ENCODE peak calls at places on chromosome 14, in seven cellular contexts. Z, Q, U, W, K, L and Y are unnamed samples.

GRCh38 chr14:96482986-96483385 is 19.2 kb upstream of the PAPOLA start:
- DNase-seq in Z (no peak), Q (no peak), U (no peak), W (no peak), K (no peak), L (no peak), Y (no peak)

GRCh38 chr14:68942281-68943035 is 36.6 kb downstream of the ACTN1 start:
- DNase-seq in Z (no peak), Q (no peak), U (no peak), W (no peak), K (no peak), L (no peak), Y (no peak)

GRCh38 chr14:44963775-44964380 is 1.9 kb downstream of the TOGARAM1 start:
- DNase-seq in Z (no peak), Q (no peak), U (no peak), W (peak; percentile 11), K (no peak), L (peak; percentile 12), Y (peak; percentile 38)

GRCh38 chr14:51880810-51881580 is 20.6 kb downstream of the GNG2 start:
- DNase-seq in Z (no peak), Q (no peak), U (no peak), W (peak; percentile 11), K (no peak), L (peak; percentile 40), Y (no peak)

GRCh38 chr14:99497341-99497740 is 16.1 kb downstream of the CCNK start:
- DNase-seq in Z (no peak), Q (no peak), U (no peak), W (no peak), K (no peak), L (no peak), Y (no peak)

GRCh38 chr14:100268591-100269207 is 29.8 kb downstream of the YY1 start:
- DNase-seq in Z (no peak), Q (no peak), U (no peak), W (peak; percentile 25), K (no peak), L (peak; percentile 73), Y (no peak)

GRCh38 chr14:100158566-100159106 is 809 bp downstream of the DEGS2 start:
- DNase-seq in Z (no peak), Q (no peak), U (no peak), W (no peak), K (no peak), L (no peak), Y (no peak)

GRCh38 chr14:100728962-100729361 is 2.3 kb downstream of the DLK1 start:
- DNase-seq in Z (no peak), Q (no peak), U (no peak), W (no peak), K (no peak), L (no peak), Y (no peak)

GRCh38 chr14:94036328-94037167 is 10.4 kb downstream of the OTUB2 start:
- DNase-seq in Z (peak; percentile 64), Q (no peak), U (no peak), W (peak; percentile 74), K (peak; percentile 65), L (peak; percentile 80), Y (peak; percentile 79)

GRCh38 chr14:94751321-94751720 is 18.6 kb downstream of the GSC start:
- DNase-seq in Z (no peak), Q (no peak), U (no peak), W (no peak), K (no peak), L (no peak), Y (no peak)

GRCh38 chr14:68495638-68496114 is 297.2 kb downstream of the ZFP36L1 start:
- DNase-seq in Z (no peak), Q (no peak), U (no peak), W (no peak), K (no peak), L (no peak), Y (no peak)

GRCh38 chr14:69475194-69475818 is 9.2 kb upstream of the PLEKHD1 start:
- DNase-seq in Z (no peak), Q (no peak), U (no peak), W (peak; percentile 24), K (no peak), L (peak; percentile 38), Y (peak; percentile 53)

GRCh38 chr14:26486922-26487321 is 110.9 kb downstream of the NOVA1 start:
- DNase-seq in Z (no peak), Q (no peak), U (no peak), W (peak; percentile 5), K (no peak), L (no peak), Y (no peak)

GRCh38 chr14:99441157-99441870 is 39.3 kb downstream of the SETD3 start:
- DNase-seq in Z (no peak), Q (no peak), U (no peak), W (no peak), K (no peak), L (peak; percentile 5), Y (no peak)

GRCh38 chr14:99035268-99035667 is 236.7 kb downstream of the BCL11B start:
- DNase-seq in Z (peak; percentile 75), Q (no peak), U (no peak), W (peak; percentile 6), K (no peak), L (no peak), Y (peak; percentile 62)

GRCh38 chr14:76473381-76474263 is 97.7 kb downstream of the ESRRB start:
- DNase-seq in Z (no peak), Q (no peak), U (no peak), W (no peak), K (no peak), L (peak; percentile 4), Y (no peak)

GRCh38 chr14:95862243-95862642 is 14.4 kb upstream of the TUNAR start:
- DNase-seq in Z (no peak), Q (no peak), U (no peak), W (no peak), K (no peak), L (no peak), Y (peak; percentile 33)

GRCh38 chr14:91899777-91900176 is 32.4 kb upstream of the TC2N start:
- DNase-seq in Z (no peak), Q (no peak), U (no peak), W (peak; percentile 29), K (no peak), L (peak; percentile 43), Y (no peak)

GRCh38 chr14:39175445-39176262 is 600 bp downstream of the PNN start:
- DNase-seq in Z (no peak), Q (no peak), U (peak; percentile 75), W (peak; percentile 24), K (peak; percentile 17), L (peak; percentile 36), Y (peak; percentile 27)

GRCh38 chr14:81931828-81932227 is 398.2 kb upstream of the SEL1L start:
- DNase-seq in Z (no peak), Q (no peak), U (no peak), W (no peak), K (no peak), L (no peak), Y (no peak)

GRCh38 chr14:52856139-52856538 is 64.7 kb upstream of the GNPNAT1 start:
- DNase-seq in Z (no peak), Q (no peak), U (no peak), W (no peak), K (no peak), L (no peak), Y (no peak)

GRCh38 chr14:99758121-99758871 is 34.9 kb upstream of the EML1 start:
- DNase-seq in Z (peak; percentile 30), Q (no peak), U (no peak), W (peak; percentile 60), K (no peak), L (peak; percentile 91), Y (peak; percentile 89)

DNA sequence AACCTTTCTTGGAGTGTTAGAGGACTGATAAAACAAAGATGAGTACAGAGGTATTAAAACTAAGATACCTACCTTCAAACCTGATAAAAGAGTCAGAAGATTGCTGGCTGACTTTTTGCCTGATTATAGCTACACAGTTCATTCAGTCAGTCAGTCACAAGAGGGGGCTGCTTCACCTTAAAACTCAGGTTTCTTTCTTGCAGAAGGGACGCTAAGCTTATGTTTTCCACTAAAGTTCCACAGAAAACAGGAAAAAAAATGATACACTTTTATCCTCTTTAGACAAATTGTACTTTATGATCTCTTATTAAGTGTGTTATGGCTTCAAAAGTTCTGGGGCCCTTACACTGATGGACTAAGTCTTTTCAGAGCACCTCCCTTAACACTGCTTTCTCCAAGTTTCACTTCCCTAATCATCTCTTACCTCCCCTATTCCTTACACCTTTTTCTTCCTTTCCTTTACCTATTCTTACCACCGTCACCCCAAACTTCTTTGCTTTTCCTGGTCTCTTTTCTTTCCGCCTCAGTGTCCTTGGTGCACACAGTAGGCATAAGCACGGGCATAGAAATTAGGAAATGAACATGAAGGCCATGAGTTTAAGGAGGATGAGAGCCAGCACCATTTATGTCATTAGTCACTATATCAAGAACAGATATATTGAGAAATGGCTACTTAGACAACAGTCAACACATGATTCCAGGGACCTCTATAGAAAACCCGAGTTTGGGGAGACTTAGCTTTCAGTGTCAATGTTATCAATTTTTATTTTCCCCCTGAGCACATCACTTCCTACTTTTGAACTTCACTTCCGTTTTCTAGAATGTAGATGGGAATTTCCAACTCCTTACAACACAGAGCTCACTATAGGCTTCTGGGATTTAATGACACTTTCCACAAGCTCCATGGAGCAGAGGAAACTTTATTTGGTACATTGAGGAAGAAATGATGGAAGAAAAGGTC is 448.9 kb upstream of the OR4E1 start:
- DNase-seq in Z (no peak), Q (no peak), U (no peak), W (no peak), K (no peak), L (no peak), Y (peak; percentile 25)
- TF ChIP-seq CTCF in Z (no peak), Q (peak; percentile 43), U (peak; percentile 50), W (no peak), K (peak; percentile 14), L (no peak), Y (no peak)

GRCh38 chr14:57413849-57414248 is 23.5 kb downstream of the NAA30 start:
- DNase-seq in Z (no peak), Q (no peak), U (no peak), W (no peak), K (no peak), L (no peak), Y (no peak)

GRCh38 chr14:57408634-57409033 is 18.2 kb downstream of the NAA30 start:
- DNase-seq in Z (no peak), Q (no peak), U (no peak), W (no peak), K (no peak), L (no peak), Y (no peak)

GRCh38 chr14:57417228-57417627 is 26.8 kb downstream of the NAA30 start:
- DNase-seq in Z (no peak), Q (no peak), U (no peak), W (no peak), K (no peak), L (no peak), Y (no peak)

GRCh38 chr14:57408037-57408436 is 17.7 kb downstream of the NAA30 start:
- DNase-seq in Z (no peak), Q (no peak), U (no peak), W (no peak), K (no peak), L (no peak), Y (no peak)

GRCh38 chr14:57412341-57412740 is 22.0 kb downstream of the NAA30 start:
- DNase-seq in Z (no peak), Q (no peak), U (no peak), W (no peak), K (no peak), L (no peak), Y (no peak)
- TF ChIP-seq CTCF in Z (no peak), Q (no peak), U (no peak), W (no peak), K (no peak), L (no peak), Y (no peak)

GRCh38 chr14:106843376-106843775 is 1317.0 kb downstream of the TMEM121 start:
- DNase-seq in Z (no peak), Q (no peak), U (no peak), W (no peak), K (no peak), L (no peak), Y (no peak)
- TF ChIP-seq CTCF in Z (no peak), Q (no peak), U (no peak), W (no peak), K (no peak), L (no peak), Y (no peak)

GRCh38 chr14:106530423-106531107 is 1004.2 kb downstream of the TMEM121 start:
- DNase-seq in Z (no peak), Q (no peak), U (no peak), W (no peak), K (no peak), L (no peak), Y (no peak)
- TF ChIP-seq CTCF in Z (no peak), Q (no peak), U (no peak), W (no peak), K (peak; percentile 53), L (no peak), Y (peak; percentile 7)